ENCODE peak calls at places on chromosome 14, in five cellular contexts. D is vagina, J is endothelial cell of umbilical vein, W is fibroblast of lung, H is hepatocyte. P is an unnamed sample. For H3K36me3, the result is how much of the 10 kb centered on the place peaks cover.

GRCh38 chr14:61585598-61586538 is 109.4 kb upstream of the HIF1A start:
- DNase-seq in J (peak), H (peak), D (no peak), W (peak), P (peak)

GRCh38 chr14:90553921-90554336 is 157.1 kb downstream of the CALM1 start:
- DNase-seq in W (no peak), J (no peak), D (no peak), H (no peak), P (no peak)

GRCh38 chr14:75979071-75979571 is 2.7 kb downstream of the TGFB3 start:
- DNase-seq in D (no peak), H (peak), J (no peak), W (peak), P (peak)

GRCh38 chr14:35999264-35999663 is 173.1 kb downstream of the BRMS1L start:
- DNase-seq in W (no peak), D (no peak), H (no peak), J (no peak), P (no peak)

GRCh38 chr14:75709207-75709812 is 48.3 kb downstream of the TTLL5 start:
- DNase-seq in J (peak), H (peak), D (no peak), W (peak), P (peak)

GRCh38 chr14:32167907-32168306 is 33.9 kb upstream of the RNU6-7 start:
- DNase-seq in D (no peak), J (no peak), W (peak), H (no peak), P (no peak)

GRCh38 chr14:39452680-39453079 is 20.4 kb upstream of the FBXO33 start:
- DNase-seq in H (no peak), D (no peak), J (no peak), W (no peak), P (no peak)

GRCh38 chr14:101050901-101051490 is 147.5 kb upstream of the RTL1 start:
- DNase-seq in H (no peak), D (no peak), J (no peak), W (no peak), P (no peak)

GRCh38 chr14:106201376-106201775 is 675.0 kb downstream of the TMEM121 start:
- DNase-seq in J (no peak), W (no peak), H (no peak), D (no peak), P (no peak)

GRCh38 chr14:68791078-68791983 is 1.5 kb downstream of the ZFP36L1 start:
- DNase-seq in W (peak), J (peak), H (no peak), D (no peak), P (no peak)

GRCh38 chr14:78530078-78530477 is 359.9 kb downstream of the NRXN3 start:
- DNase-seq in D (no peak), J (no peak), H (peak), W (peak), P (peak)

GRCh38 chr14:92959761-92960680 is 37.1 kb downstream of the CHGA start:
- DNase-seq in D (no peak), W (no peak), H (no peak), J (no peak), P (no peak)

GRCh38 chr14:55936691-55937090 is 181.5 kb upstream of the PELI2 start:
- DNase-seq in H (no peak), J (no peak), W (peak), D (no peak), P (no peak)

GRCh38 chr14:53979747-53980642 is 23.4 kb upstream of the BMP4 start:
- DNase-seq in D (no peak), W (peak), H (no peak), J (no peak), P (no peak)

GRCh38 chr14:85702191-85702590 is 172.2 kb downstream of the FLRT2 start:
- DNase-seq in W (no peak), H (no peak), J (no peak), D (no peak), P (no peak)
- H3K36me3 ChIP-seq in W (under half), H (under half), J (under half), D (under half), P (under half)

GRCh38 chr14:52844262-52845060 is 53.1 kb upstream of the GNPNAT1 start:
- DNase-seq in W (no peak), J (peak), D (no peak), H (no peak), P (no peak)
- H3K4me3 ChIP-seq in W (no peak), J (no peak), D (no peak), H (no peak), P (no peak)

DNA sequence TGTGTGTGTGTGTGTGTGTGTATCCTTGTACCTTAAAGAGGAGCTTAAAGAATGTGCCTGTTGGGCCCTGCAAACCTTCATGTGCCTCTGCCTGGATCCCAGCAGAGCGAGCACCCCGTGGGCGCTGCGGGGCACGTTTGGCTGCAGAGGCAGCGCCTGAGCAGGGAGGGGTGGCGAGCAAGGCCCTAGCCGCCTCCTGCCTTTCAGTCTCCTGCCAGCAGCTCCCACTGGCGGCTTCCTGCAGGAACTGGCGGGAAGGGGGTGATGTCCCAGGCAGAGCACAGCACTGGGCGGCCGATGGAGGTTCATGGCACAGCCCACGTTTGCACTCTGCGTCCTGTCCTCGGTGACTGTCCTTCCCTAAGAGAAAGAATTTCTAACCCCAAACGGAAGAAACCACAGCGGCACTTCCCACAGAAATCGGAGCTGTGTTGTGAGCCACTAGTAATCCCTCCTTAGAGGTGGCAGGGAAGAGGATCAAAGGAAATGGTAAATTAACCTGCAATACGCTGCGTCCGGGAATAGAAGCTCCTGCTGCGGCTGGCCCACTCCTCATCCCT is 19.8 kb downstream of the ZBTB42 start:
- DNase-seq in H (peak), D (no peak), J (peak), W (peak), P (peak)
- TF ChIP-seq CTCF in H (peak), D (no peak), J (peak), W (peak), P (peak)

GRCh38 chr14:22569106-22569748 is 19.8 kb downstream of the DAD1 start:
- DNase-seq in H (no peak), W (peak), J (no peak), D (no peak), P (no peak)
- H3K36me3 ChIP-seq in H (under half), W (under half), J (under half), D (under half), P (under half)

DNA sequence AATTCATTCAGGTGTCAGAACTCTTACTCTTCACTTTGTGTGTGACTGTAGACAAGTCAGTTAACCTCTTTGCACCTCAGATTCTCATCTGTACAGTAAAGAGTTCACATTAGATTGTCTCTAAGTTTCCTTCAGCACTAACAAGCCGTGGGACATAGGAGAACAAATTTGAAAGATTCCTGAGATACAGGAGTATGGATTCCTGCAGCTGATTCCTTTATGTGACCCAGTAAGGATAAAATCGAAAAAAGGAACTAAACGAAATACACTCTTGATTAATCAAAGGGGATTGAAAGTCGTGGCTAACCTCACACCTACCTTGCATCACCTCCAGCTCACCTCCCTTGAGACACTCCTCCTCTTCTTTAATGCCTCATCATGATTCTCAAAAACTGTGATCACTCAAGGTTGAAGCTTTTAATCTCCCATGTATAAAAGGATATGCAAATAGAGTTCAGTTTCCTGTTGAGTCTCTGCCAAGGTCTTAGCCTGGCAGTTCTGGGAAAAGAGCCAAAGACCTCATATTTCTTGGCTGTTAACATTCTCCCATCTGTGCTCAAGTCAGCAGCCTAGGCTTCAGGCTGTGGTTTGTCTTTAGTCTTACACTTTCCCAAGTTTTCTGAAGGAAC is 156.6 kb downstream of the DAD1 start:
- DNase-seq in J (peak), D (no peak), W (peak), H (peak), P (peak)
- H3K4me3 ChIP-seq in J (no peak), D (no peak), W (no peak), H (no peak), P (no peak)

DNA sequence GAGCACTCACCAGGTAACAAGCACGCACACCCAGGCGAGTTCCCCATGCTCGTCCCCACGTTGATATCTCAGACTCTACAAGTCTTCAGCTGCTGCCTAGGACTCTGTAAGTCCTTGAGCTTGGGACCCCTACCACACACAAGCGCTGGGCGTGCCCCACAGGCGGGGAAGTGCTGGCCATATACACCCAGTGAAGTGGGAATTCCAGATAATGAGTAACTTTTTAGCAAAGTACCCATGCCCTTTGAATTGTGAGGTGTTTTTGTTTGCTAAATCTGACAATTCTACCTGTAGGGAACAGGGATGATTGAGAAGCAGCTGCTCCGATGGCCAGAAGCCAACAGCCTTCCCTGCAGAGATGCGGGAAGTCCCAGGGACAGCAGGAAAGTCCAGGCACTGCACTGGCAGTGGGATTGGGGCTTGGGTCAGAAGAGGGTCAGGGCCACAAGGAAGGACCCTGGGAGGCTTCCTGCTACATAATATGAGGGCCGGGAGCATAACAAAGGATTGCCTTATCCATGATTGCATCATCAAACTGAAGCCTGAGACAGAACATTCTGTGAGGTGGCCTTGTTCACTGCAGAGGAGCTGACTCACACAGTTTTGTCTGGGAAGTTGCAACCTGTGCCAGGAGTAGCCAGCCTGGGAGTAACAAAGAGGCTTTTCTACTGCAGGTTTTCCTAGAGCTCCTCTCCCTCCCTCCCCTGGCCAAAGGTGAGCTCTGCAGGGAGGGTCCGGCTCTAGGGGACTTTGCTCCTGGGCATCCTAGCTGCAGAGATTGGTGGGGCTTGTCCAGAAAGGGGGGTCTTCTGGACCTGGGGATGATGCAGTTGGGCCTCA is 13.2 kb upstream of the SERPINA3 start:
- DNase-seq in H (peak), J (peak), D (peak), W (peak), P (peak)
- TF ChIP-seq CTCF in H (peak), J (no peak), D (no peak), W (no peak), P (peak)

GRCh38 chr14:64942531-64943111 is at the start of gene GPX2:
- DNase-seq in W (no peak), H (peak), J (no peak), D (peak), P (peak)
- H3K36me3 ChIP-seq in W (under half), H (under half), J (under half), D (under half), P (under half)

DNA sequence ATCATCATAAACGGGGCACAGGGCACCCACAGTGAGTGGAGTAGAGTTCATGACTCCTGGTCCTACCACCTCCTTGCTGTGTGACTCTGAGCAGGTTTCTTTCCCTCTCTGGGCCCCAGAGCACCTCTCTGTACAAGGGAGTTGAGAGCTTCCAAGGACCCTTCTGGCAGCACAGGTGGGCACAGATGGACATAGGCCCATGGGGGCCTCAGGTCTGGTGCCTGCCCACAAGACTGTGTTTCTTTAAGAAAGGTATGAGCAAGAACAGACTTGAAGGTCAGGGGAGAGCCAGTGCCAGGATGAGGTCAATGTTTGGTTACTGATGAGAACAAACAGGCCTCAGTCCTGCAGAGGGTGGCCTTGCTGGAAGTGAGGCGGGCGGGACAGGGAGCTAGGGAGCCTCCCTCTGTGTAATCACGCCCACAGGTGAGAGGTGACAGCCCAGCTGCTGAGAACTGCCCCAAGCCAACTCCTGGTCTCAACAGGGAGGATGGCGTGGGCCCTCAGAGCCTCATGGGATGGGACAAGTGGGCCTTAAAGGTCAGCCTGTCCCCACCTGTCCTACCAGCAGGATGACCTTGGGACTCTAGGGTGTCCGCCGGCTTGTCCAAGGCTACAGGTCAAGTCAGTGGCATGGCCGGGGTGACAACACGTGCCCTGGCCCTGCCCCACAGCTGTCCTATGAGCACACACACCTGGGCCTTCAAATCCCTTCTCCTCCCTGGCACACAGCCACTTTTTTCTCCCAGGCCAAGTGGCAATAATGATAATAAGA is 49.1 kb downstream of the CCDC85C start:
- DNase-seq in D (no peak), J (no peak), H (peak), W (no peak), P (peak)
- H3K4me3 ChIP-seq in D (no peak), J (no peak), H (no peak), W (no peak), P (no peak)

GRCh38 chr14:80977103-80977728 is 21.8 kb downstream of the TSHR start:
- DNase-seq in D (no peak), H (peak), J (no peak), W (no peak), P (no peak)
- TF ChIP-seq CTCF in D (no peak), H (no peak), J (no peak), W (peak), P (no peak)

P was measured in body of pancreas.